ENCODE peak calls at places on chromosomes 12 and 14, in ten cellular contexts. F, W, M, G, Z, A, E, V, N and J are unnamed samples.

GRCh38 chr14:70061108-70061507 is 127.6 kb downstream of the SLC8A3 start:
- DNase-seq in F (no peak), Z (no peak), M (no peak), E (no peak), N (no peak), W (no peak), V (no peak), A (no peak), G (no peak), J (no peak)

GRCh38 chr12:24424889-24425600 is 475.6 kb upstream of the SOX5 start:
- DNase-seq in M (no peak), Z (no peak), V (no peak), F (no peak), G (no peak), A (no peak), N (no peak), W (no peak), E (no peak), J (no peak)

GRCh38 chr12:113040722-113041168 is 15.8 kb upstream of the DTX1 start:
- DNase-seq in V (peak; percentile 77), Z (peak; percentile 74), A (peak; percentile 39), G (no peak), E (peak; percentile 9), W (no peak), F (peak; percentile 63), M (no peak), N (peak; percentile 91), J (peak; percentile 55)

GRCh38 chr12:122046145-122046544 is 24.5 kb downstream of the BCL7A start:
- DNase-seq in F (no peak), A (no peak), E (no peak), Z (no peak), G (no peak), M (no peak), V (no peak), W (no peak), N (no peak), J (no peak)

GRCh38 chr12:122336015-122336946 is 70.0 kb upstream of the VPS33A start:
- DNase-seq in A (peak; percentile 38), G (peak; percentile 8), Z (peak; percentile 72), V (peak; percentile 61), W (no peak), E (no peak), M (peak; percentile 53), N (peak; percentile 49), F (no peak), J (no peak)

GRCh38 chr12:123690191-123690840 is 19.4 kb downstream of the TCTN2 start:
- DNase-seq in W (no peak), Z (no peak), A (no peak), M (no peak), V (no peak), G (no peak), N (no peak), F (no peak), E (no peak), J (no peak)

GRCh38 chr12:1481326-1481725 is 113.1 kb downstream of the FBXL14 start:
- DNase-seq in M (no peak), A (no peak), Z (no peak), E (no peak), G (no peak), V (no peak), F (no peak), N (no peak), W (no peak), J (no peak)

GRCh38 chr12:121823727-121824115 is 19.9 kb downstream of the SETD1B start:
- DNase-seq in A (no peak), W (no peak), V (no peak), E (no peak), M (no peak), Z (no peak), F (peak; percentile 25), G (no peak), N (no peak), J (no peak)

GRCh38 chr14:85537526-85537925 is 7.6 kb downstream of the FLRT2 start:
- DNase-seq in F (no peak), N (no peak), V (no peak), E (no peak), G (no peak), M (no peak), Z (no peak), W (no peak), A (no peak), J (no peak)

DNA sequence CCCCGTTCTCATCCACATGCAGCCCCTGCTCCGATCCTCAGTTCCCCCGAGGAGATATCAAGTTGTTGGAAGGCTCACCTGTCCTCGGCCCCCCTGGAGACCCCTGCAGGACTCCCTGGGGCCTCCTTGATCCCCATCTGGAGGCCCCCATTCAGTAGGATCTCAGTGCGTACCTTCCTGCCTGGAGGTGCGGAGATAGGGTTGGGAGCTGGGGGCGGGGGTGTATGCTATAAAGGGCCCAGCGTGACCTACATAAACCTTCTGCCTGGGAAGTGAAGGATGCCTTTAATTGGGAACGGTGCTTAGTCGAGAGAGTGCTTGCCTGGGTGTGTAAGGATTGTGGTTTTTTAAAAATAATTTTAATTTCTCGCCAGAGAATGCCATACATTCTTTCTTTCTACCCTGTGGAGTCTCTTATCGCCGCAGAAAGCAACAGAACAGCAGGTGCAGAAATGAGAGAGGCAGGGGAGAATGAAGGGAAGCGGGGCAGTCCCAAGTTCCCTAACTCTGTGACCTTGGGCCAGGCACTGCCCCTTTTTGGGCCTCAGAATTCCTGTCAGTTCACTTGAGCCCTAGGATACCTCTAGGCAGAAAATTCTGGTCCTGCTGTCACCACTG is 153.7 kb downstream of the TSPAN9 start:
- DNase-seq in M (no peak), A (no peak), W (no peak), Z (no peak), V (peak; percentile 18), G (no peak), F (no peak), E (no peak), N (no peak), J (no peak)
- H3K4me3 ChIP-seq in M (no peak overlapping the region), A (no peak overlapping the region), W (no peak overlapping the region), Z (no peak overlapping the region), V (no peak overlapping the region), G (no peak overlapping the region), F (no peak overlapping the region), E (no peak overlapping the region), N (no peak overlapping the region), J (no peak overlapping the region)

DNA sequence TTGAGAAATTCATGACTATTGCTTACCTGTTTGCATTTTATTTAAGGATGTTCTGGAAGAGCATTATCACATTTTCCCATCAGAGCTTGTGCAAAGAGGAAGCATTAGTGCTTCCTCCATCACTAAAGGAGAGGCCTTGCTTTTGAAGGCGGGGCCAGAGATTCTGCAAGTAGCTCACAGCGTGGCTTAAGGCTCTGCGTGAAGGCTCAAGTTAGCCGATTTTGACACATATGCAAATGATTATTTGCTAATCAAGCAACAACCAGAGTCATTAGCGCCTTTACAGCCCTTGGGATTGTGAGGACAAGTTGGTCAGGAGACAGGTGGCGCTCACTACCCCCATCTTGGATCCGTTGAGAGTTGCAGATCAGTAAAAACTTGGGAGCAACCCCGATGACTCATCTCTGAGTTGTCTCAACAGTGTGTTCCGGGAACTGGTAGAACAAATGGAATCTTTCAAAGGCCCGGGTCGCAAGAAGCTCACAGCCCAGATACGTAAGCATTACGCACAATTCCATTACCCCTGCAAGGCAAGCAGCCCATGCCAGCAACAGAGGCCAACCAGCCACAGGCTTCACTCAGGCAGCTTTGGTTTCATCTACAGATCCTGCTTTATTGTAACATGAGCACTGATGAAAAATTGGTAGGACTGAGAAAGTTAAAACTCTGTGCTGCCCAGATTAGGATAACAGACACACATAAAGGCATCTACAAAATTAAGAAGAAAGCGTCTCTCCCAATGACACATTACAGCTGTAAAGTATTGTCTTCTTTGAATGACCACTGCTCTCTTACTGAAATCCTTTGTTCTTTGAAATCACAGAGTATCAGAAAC is 34.9 kb upstream of the SPTSSA start:
- DNase-seq in E (peak; percentile 92), F (peak; percentile 71), V (no peak), M (peak; percentile 76), G (no peak), Z (peak; percentile 56), N (peak; percentile 100), W (peak; percentile 98), A (peak; percentile 98), J (peak; percentile 93)
- TF ChIP-seq CTCF in E (peak; percentile 44), F (no peak), V (no peak), M (peak; percentile 54), G (no peak), Z (no peak), N (peak; percentile 39), W (peak; percentile 40), A (peak; percentile 42), J (peak; percentile 27)

DNA sequence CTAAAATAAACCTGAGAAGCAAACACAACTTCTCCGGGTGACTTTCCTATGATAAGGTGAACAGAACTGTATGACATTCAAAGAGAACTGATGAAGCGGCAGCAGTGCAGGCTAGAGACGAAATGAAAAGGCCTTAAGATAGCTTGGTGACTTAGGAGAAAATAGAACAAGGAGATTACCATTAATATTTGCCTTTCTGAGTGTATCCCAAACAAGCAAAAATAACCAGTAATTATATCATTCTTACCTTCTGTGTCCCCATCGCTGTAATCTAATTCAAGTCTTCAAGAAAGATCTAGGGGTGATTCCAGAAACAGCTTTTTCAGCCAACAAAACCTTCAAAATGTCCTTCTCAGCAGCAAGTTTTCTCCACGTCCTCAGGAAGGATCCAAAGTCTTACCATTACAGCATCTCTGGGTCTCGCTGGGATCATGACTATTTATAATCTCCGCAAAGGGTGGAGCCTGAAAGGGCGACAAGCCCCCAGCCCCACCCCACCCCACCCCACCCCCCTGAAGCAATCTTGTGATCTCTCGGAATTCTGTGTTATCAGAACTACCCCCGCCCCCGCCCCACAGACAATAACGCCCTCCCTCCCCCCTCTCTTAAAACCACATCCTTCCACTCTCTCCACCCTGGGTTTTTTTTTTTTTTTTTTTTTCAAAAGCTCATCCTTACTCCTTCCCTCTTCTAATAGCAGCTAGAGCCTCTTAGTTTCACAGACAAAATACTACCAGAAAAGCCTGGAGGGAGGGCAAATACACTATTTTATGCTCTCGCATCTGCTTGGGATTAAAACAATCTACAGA is at the start of gene SLC2A3:
- DNase-seq in G (peak; percentile 53), V (no peak), Z (peak; percentile 92), F (no peak), A (peak; percentile 38), M (peak; percentile 90), E (peak; percentile 62), W (peak; percentile 88), N (peak; percentile 97), J (no peak)
- H3K4me3 ChIP-seq in G (peak within 1 kb of the TSS; percentile 96), V (peak within 1 kb of the TSS; percentile 46), Z (peak within 1 kb of the TSS; percentile 93), F (no peak within 1 kb of the TSS), A (peak within 1 kb of the TSS; percentile 51), M (peak within 1 kb of the TSS; percentile 95), E (peak within 1 kb of the TSS; percentile 75), W (peak within 1 kb of the TSS; percentile 93), N (peak within 1 kb of the TSS; percentile 85), J (peak within 1 kb of the TSS; percentile 67)

GRCh38 chr14:64700894-64701293 is 3.3 kb upstream of the PLEKHG3 start:
- DNase-seq in A (no peak), G (no peak), Z (no peak), M (no peak), N (no peak), W (no peak), E (no peak), F (no peak), V (no peak), J (no peak)
- TF ChIP-seq CTCF in A (no peak), G (no peak), Z (no peak), M (no peak), N (no peak), W (no peak), E (no peak), F (no peak), V (no peak), J (no peak)

GRCh38 chr14:35285168-35285990 is 6.8 kb upstream of the PSMA6 start:
- DNase-seq in F (no peak), E (no peak), Z (peak; percentile 88), N (no peak), M (no peak), G (peak; percentile 94), A (no peak), V (no peak), W (no peak), J (no peak)
- H3K4me3 ChIP-seq in F (no peak overlapping the region), E (no peak overlapping the region), Z (peak overlapping the region; percentile 50), N (no peak overlapping the region), M (no peak overlapping the region), G (peak overlapping the region; percentile 43), A (no peak overlapping the region), V (no peak overlapping the region), W (no peak overlapping the region), J (no peak overlapping the region)